ENCODE peak calls at places on chromosomes 16 and 17, in five cellular contexts. H, R, Y, I and B are unnamed samples.

GRCh38 chr17:67289174-67289876 is 44.3 kb upstream of the HELZ start:
- DNase-seq in H (peak), R (no peak), Y (no peak), I (no peak), B (no peak)

GRCh38 chr16:85752511-85753420 is 1.9 kb upstream of the C16orf74 start:
- DNase-seq in H (peak), R (peak), Y (no peak), I (no peak), B (no peak)

GRCh38 chr16:85052536-85052935 is 24.9 kb downstream of the KIAA0513 start:
- DNase-seq in H (no peak), R (no peak), Y (no peak), I (no peak), B (no peak)

GRCh38 chr16:7148606-7149005 is 184.0 kb upstream of the RBFOX1 start:
- DNase-seq in H (no peak), R (no peak), Y (no peak), I (no peak), B (no peak)

GRCh38 chr16:9081183-9081582 is 10.3 kb upstream of the HAPSTR1 start:
- DNase-seq in H (no peak), R (no peak), Y (no peak), I (no peak), B (no peak)

GRCh38 chr17:16470302-16470701 is 21.7 kb downstream of the LRRC75A start:
- DNase-seq in H (no peak), R (no peak), Y (no peak), I (no peak), B (no peak)

GRCh38 chr17:68450391-68450790 is 6.9 kb downstream of the WIPI1 start:
- DNase-seq in H (no peak), R (no peak), Y (no peak), I (no peak), B (no peak)

GRCh38 chr17:49393491-49394255 is 21.0 kb downstream of the PHB1 start:
- DNase-seq in H (no peak), R (peak), Y (no peak), I (no peak), B (no peak)

GRCh38 chr17:1495265-1495664 is 2.8 kb upstream of the MYO1C start:
- DNase-seq in H (no peak), R (no peak), Y (no peak), I (no peak), B (no peak)

GRCh38 chr17:60901806-60902205 is 224.2 kb downstream of the BCAS3 start:
- DNase-seq in H (no peak), R (no peak), Y (no peak), I (no peak), B (no peak)

GRCh38 chr16:18965555-18965954 is 18.2 kb upstream of the TMC7 start:
- DNase-seq in H (no peak), R (no peak), Y (no peak), I (no peak), B (no peak)

GRCh38 chr16:82655315-82655714 is 28.5 kb downstream of the CDH13 start:
- DNase-seq in H (no peak), R (peak), Y (no peak), I (peak), B (peak)

GRCh38 chr17:39663688-39664580 is 1.2 kb upstream of the TCAP start:
- DNase-seq in H (no peak), R (no peak), Y (no peak), I (no peak), B (no peak)

GRCh38 chr16:23207485-23207884 is 24.9 kb downstream of the SCNN1G start:
- DNase-seq in H (no peak), R (no peak), Y (no peak), I (no peak), B (no peak)

GRCh38 chr17:71099003-71099710 is 929.8 kb downstream of the KCNJ2 start:
- DNase-seq in H (no peak), R (no peak), Y (no peak), I (no peak), B (no peak)

GRCh38 chr17:9235346-9235745 is 214.0 kb downstream of the NTN1 start:
- DNase-seq in H (no peak), R (no peak), Y (no peak), I (no peak), B (no peak)

GRCh38 chr16:47523342-47524006 is 62.3 kb downstream of the PHKB start:
- DNase-seq in H (no peak), R (peak), Y (no peak), I (no peak), B (no peak)